ENCODE peak calls at places on chromosome X, in ten cellular contexts. E is transverse colon, H is suprapubic skin, X is HCT116, S is upper lobe of left lung, U is GM12892, C is stomach, G is breast epithelium, O is K562, Z is GM23338. T is an unnamed sample.

GRCh38 chrX:19954707-19955106 is 36.2 kb downstream of the BCLAF3 start:
- DNase-seq in E (no peak), H (no peak), X (no peak), S (no peak), U (no peak), C (no peak), G (no peak), O (no peak), Z (no peak), T (no peak)

GRCh38 chrX:132940727-132941162 is 17.7 kb downstream of the HS6ST2 start:
- DNase-seq in E (no peak), H (no peak), X (peak; percentile 4), S (no peak), U (no peak), C (no peak), G (no peak), O (no peak), Z (peak; percentile 58), T (no peak)

GRCh38 chrX:70241501-70241900 is 7.0 kb downstream of the AWAT1 start:
- DNase-seq in E (no peak), H (no peak), X (no peak), S (no peak), U (no peak), C (no peak), G (no peak), O (no peak), Z (no peak), T (no peak)

GRCh38 chrX:80808854-80809493 is 703 bp downstream of the BRWD3 start:
- DNase-seq in E (peak; percentile 28), H (no peak), X (no peak), S (peak; percentile 28), U (no peak), C (no peak), G (no peak), O (peak; percentile 3), Z (peak; percentile 32), T (peak; percentile 11)

GRCh38 chrX:101229155-101229554 is 9.6 kb downstream of the DRP2 start:
- DNase-seq in E (no peak), H (no peak), X (no peak), S (no peak), U (no peak), C (no peak), G (no peak), O (no peak), Z (no peak), T (no peak)

GRCh38 chrX:1661048-1661921 is 46.4 kb downstream of the ASMT start:
- DNase-seq in E (peak; percentile 68), H (no peak), X (peak; percentile 60), S (peak; percentile 59), U (peak; percentile 88), C (peak; percentile 46), G (no peak), O (peak; percentile 18), Z (peak; percentile 96), T (peak; percentile 9)

GRCh38 chrX:17922303-17922702 is 61.2 kb upstream of the RAI2 start:
- DNase-seq in E (peak; percentile 12), H (no peak), X (no peak), S (no peak), U (no peak), C (no peak), G (no peak), O (peak; percentile 6), Z (no peak), T (no peak)

GRCh38 chrX:46812445-46812844 is 24.4 kb upstream of the RP2 start:
- DNase-seq in E (no peak), H (no peak), X (no peak), S (peak; percentile 23), U (no peak), C (no peak), G (no peak), O (no peak), Z (no peak), T (peak; percentile 22)

GRCh38 chrX:138791551-138791950 is 80.0 kb upstream of the FGF13 start:
- DNase-seq in E (no peak), H (no peak), X (no peak), S (no peak), U (no peak), C (no peak), G (no peak), O (no peak), Z (no peak), T (no peak)

GRCh38 chrX:74421181-74422028 is at the start of gene SLC16A2:
- DNase-seq in E (peak; percentile 57), H (peak; percentile 79), X (no peak), S (peak; percentile 63), U (no peak), C (peak; percentile 52), G (peak; percentile 72), O (no peak), Z (peak; percentile 60), T (peak; percentile 69)

GRCh38 chrX:74422029-74422352 is 698 bp downstream of the SLC16A2 start:
- DNase-seq in E (no peak), H (no peak), X (no peak), S (no peak), U (no peak), C (no peak), G (no peak), O (no peak), Z (peak; percentile 9), T (no peak)

GRCh38 chrX:74419861-74420193 is 1.5 kb upstream of the SLC16A2 start:
- DNase-seq in E (no peak), H (no peak), X (no peak), S (no peak), U (no peak), C (no peak), G (no peak), O (no peak), Z (peak; percentile 17), T (peak; percentile 3)

GRCh38 chrX:74422576-74423288 is 1.4 kb downstream of the SLC16A2 start:
- DNase-seq in E (peak; percentile 35), H (peak; percentile 73), X (no peak), S (peak; percentile 33), U (no peak), C (peak; percentile 59), G (peak; percentile 52), O (no peak), Z (peak; percentile 65), T (peak; percentile 23)

GRCh38 chrX:74420194-74421035 is 878 bp upstream of the SLC16A2 start:
- DNase-seq in E (peak; percentile 57), H (peak; percentile 76), X (no peak), S (peak; percentile 63), U (no peak), C (peak; percentile 64), G (peak; percentile 57), O (no peak), Z (peak; percentile 84), T (peak; percentile 56)
- TF ChIP-seq POLR2AphosphoS5 in E (peak; percentile 2), H (no peak), X (no peak), S (peak; percentile 39), U (no peak), C (no peak), G (peak; percentile 15), O (no peak), Z (peak; percentile 34), T (peak; percentile 5)

GRCh38 chrX:97820170-97820569 is 936.5 kb downstream of the RPA4 start:
- DNase-seq in E (no peak), H (no peak), X (no peak), S (no peak), U (no peak), C (no peak), G (no peak), O (no peak), Z (no peak), T (no peak)
- TF ChIP-seq POLR2AphosphoS5 in E (no peak), H (no peak), X (no peak), S (no peak), U (no peak), C (no peak), G (no peak), O (no peak), Z (no peak), T (no peak)

GRCh38 chrX:119871245-119871598 is 311 bp downstream of the RNF113A start:
- DNase-seq in E (no peak), H (no peak), X (no peak), S (peak; percentile 44), U (no peak), C (no peak), G (no peak), O (no peak), Z (no peak), T (no peak)

GRCh38 chrX:119870626-119871131 is 854 bp downstream of the RNF113A start:
- DNase-seq in E (peak; percentile 29), H (no peak), X (no peak), S (peak; percentile 47), U (no peak), C (no peak), G (no peak), O (no peak), Z (peak; percentile 27), T (peak; percentile 8)

GRCh38 chrX:119871599-119872395 is at the start of the genes NDUFA1 and RNF113A:
- DNase-seq in E (peak; percentile 89), H (peak; percentile 87), X (peak; percentile 55), S (peak; percentile 88), U (peak; percentile 68), C (peak; percentile 87), G (peak; percentile 72), O (peak; percentile 77), Z (peak; percentile 86), T (peak; percentile 77)
- TF ChIP-seq POLR2AphosphoS5 in E (peak; percentile 94), H (no peak), X (peak; percentile 81), S (peak; percentile 89), U (peak; percentile 85), C (peak; percentile 95), G (no peak), O (peak; percentile 86), Z (peak; percentile 71), T (peak; percentile 88)

DNA sequence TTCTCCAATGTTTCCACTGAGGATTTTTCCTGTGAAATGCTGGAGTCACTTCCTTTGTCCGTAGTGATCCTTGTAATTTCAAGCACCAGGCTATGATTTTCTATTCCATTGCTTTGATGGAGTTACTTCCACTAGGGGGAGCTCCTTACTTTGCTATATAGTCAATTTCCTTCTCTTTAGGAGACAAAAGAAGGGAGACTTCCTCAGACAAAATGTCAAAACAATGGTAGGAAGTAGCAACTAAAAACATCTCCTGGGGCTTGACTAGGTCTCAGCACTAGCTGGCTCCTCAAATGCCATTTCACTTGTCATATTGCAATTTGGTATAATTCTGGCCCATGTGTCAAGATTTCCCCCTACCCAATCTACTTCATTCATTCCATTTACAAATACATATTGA is 24.1 kb downstream of the ZCCHC12 start:
- DNase-seq in E (no peak), H (no peak), X (peak; percentile 38), S (no peak), U (no peak), C (no peak), G (no peak), O (peak; percentile 44), Z (peak; percentile 75), T (peak; percentile 25)
- TF ChIP-seq POLR2AphosphoS5 in E (no peak), H (no peak), X (no peak), S (no peak), U (no peak), C (no peak), G (no peak), O (no peak), Z (no peak), T (peak; percentile 20)

DNA sequence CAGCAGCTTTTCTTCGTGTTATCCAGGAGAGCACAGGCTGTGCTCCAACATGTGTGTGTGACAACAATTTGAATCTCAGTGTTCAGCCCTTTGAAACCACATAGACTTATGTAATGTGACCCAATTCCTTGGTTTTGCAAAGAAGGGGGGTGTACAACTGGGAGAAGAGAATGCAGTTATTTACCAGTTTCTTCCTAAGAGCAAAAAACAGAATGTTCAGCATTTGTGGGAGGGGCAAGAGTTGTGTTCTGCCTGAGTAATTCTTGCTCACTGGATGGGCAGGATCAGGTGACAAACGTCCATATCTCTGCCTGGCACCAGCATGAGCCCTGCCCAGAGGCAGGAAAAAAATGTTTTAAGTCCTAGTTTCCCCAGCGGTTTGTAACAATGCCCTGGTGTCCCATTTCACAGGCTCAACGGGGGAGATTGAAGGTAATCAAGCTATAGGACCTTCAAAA is 72.0 kb downstream of the PRPS1 start:
- DNase-seq in E (no peak), H (peak; percentile 67), X (no peak), S (no peak), U (no peak), C (no peak), G (no peak), O (no peak), Z (no peak), T (no peak)
- TF ChIP-seq POLR2AphosphoS5 in E (peak; percentile 51), H (no peak), X (no peak), S (peak; percentile 28), U (no peak), C (peak; percentile 75), G (no peak), O (no peak), Z (no peak), T (peak; percentile 48)

T was measured in prostate gland.